ENCODE peak calls at places on chromosomes 2 and 18, in ten cellular contexts. K is fibroblast of lung, L is H1, T is astrocyte, U is HCT116, F is HepG2, G is hepatocyte, H is PC-9, N is K562, O is GM23338. I is an unnamed sample.

GRCh38 chr2:137870682-137871081 is 93.6 kb upstream of the HNMT start:
- DNase-seq in H (no peak), N (no peak), L (no peak), F (no peak), G (no peak), O (no peak), T (no peak), U (no peak), K (no peak), I (no peak)

GRCh38 chr2:181615086-181615635 is 41.7 kb downstream of the CERKL start:
- DNase-seq in U (no peak), T (no peak), N (no peak), G (no peak), K (no peak), H (no peak), F (no peak), L (no peak), O (no peak), I (peak)

GRCh38 chr2:33205693-33206434 is 259.1 kb downstream of the LTBP1 start:
- DNase-seq in L (no peak), O (no peak), F (no peak), N (no peak), H (no peak), T (no peak), K (no peak), U (no peak), G (no peak), I (no peak)

GRCh38 chr2:180622122-180622918 is 358.1 kb upstream of the UBE2E3 start:
- DNase-seq in O (no peak), T (peak), H (no peak), G (no peak), F (no peak), L (no peak), N (no peak), K (peak), U (no peak), I (no peak)

GRCh38 chr2:7044253-7045250 is 127.3 kb downstream of the RNF144A start:
- DNase-seq in K (peak), G (peak), U (peak), T (peak), H (peak), N (peak), F (peak), O (peak), L (peak), I (peak)

GRCh38 chr18:22346968-22347611 is 70.6 kb downstream of the CTAGE1 start:
- DNase-seq in N (no peak), T (peak), L (no peak), F (peak), U (no peak), K (peak), O (peak), G (peak), H (peak), I (no peak)

GRCh38 chr2:26934985-26935384 is 35.5 kb upstream of the MAPRE3 start:
- DNase-seq in U (no peak), G (no peak), L (no peak), T (no peak), N (no peak), K (no peak), H (no peak), O (no peak), F (no peak), I (no peak)

GRCh38 chr2:31141513-31141912 is 3.3 kb upstream of the GALNT14 start:
- DNase-seq in K (no peak), O (no peak), F (no peak), H (no peak), N (no peak), L (no peak), G (no peak), U (no peak), T (no peak), I (no peak)

GRCh38 chr2:14944562-14945346 is 312.2 kb downstream of the LRATD1 start:
- DNase-seq in L (peak), O (peak), N (no peak), T (peak), K (peak), U (peak), G (peak), H (no peak), F (peak), I (peak)

GRCh38 chr2:55063713-55064323 is 13.6 kb upstream of the RTN4 start:
- DNase-seq in N (no peak), H (no peak), G (no peak), U (no peak), L (no peak), O (no peak), F (peak), T (no peak), K (no peak), I (no peak)

GRCh38 chr18:5841518-5841917 is 53.8 kb downstream of the TMEM200C start:
- DNase-seq in G (no peak), K (peak), N (no peak), H (no peak), T (no peak), U (no peak), F (no peak), L (no peak), O (no peak), I (no peak)

GRCh38 chr2:101737478-101738240 is 40.2 kb downstream of the MAP4K4 start:
- DNase-seq in N (no peak), K (peak), O (no peak), U (no peak), T (peak), H (no peak), G (peak), F (no peak), L (no peak), I (no peak)

GRCh38 chr2:30717081-30717650 is 90.1 kb downstream of the CAPN13 start:
- DNase-seq in K (no peak), T (no peak), O (no peak), G (no peak), H (no peak), L (no peak), F (no peak), U (no peak), N (no peak), I (no peak)

GRCh38 chr18:31513189-31513907 is 15.4 kb downstream of the DSG2 start:
- DNase-seq in O (no peak), K (peak), F (peak), H (peak), T (peak), U (no peak), L (no peak), N (no peak), G (peak), I (no peak)

GRCh38 chr2:203782262-203782976 is 76.0 kb downstream of the CD28 start:
- DNase-seq in F (peak), K (peak), H (peak), U (peak), L (peak), G (peak), T (peak), N (peak), O (peak), I (peak)

GRCh38 chr18:31040982-31041345 is 1.6 kb downstream of the DSC3 start:
- DNase-seq in H (no peak), F (no peak), G (peak), L (no peak), T (no peak), O (peak), K (peak), U (no peak), N (no peak), I (no peak)

GRCh38 chr2:168565112-168565511 is 109.0 kb downstream of the CERS6 start:
- DNase-seq in T (peak), H (no peak), K (peak), G (peak), U (no peak), L (no peak), F (no peak), N (no peak), O (no peak), I (no peak)

GRCh38 chr2:71930073-71930681 is 217.5 kb downstream of the CYP26B1 start:
- DNase-seq in H (no peak), N (no peak), L (no peak), F (no peak), K (no peak), U (no peak), O (no peak), T (no peak), G (peak), I (peak)

GRCh38 chr2:56133931-56134629 is 49.7 kb upstream of the CCDC85A start:
- DNase-seq in T (no peak), N (peak), F (no peak), L (no peak), G (no peak), H (no peak), O (no peak), U (no peak), K (no peak), I (no peak)

GRCh38 chr2:11355194-11356053 is 11.0 kb upstream of the ROCK2 start:
- DNase-seq in K (no peak), F (no peak), N (no peak), T (no peak), L (no peak), O (no peak), U (no peak), H (no peak), G (no peak), I (no peak)

GRCh38 chr2:143575340-143575739 is 446.1 kb downstream of the ARHGAP15 start:
- DNase-seq in U (peak), H (no peak), F (no peak), N (no peak), L (no peak), G (no peak), O (peak), T (no peak), K (no peak), I (peak)

GRCh38 chr2:196201229-196201998 is 30.0 kb upstream of the STK17B start:
- DNase-seq in K (no peak), H (no peak), F (no peak), O (no peak), T (no peak), G (no peak), N (no peak), L (no peak), U (no peak), I (no peak)

GRCh38 chr2:164657129-164657528 is 35.8 kb upstream of the GRB14 start:
- DNase-seq in L (no peak), O (no peak), N (no peak), T (peak), U (no peak), G (no peak), H (no peak), F (no peak), K (peak), I (no peak)

GRCh38 chr2:141911485-141912066 is 219.2 kb downstream of the LRP1B start:
- DNase-seq in U (peak), T (peak), L (peak), F (peak), G (peak), K (peak), N (no peak), O (peak), H (no peak), I (peak)

GRCh38 chr2:154557906-154558305 is 140.6 kb upstream of the KCNJ3 start:
- DNase-seq in N (no peak), O (no peak), L (no peak), K (no peak), H (no peak), T (no peak), G (no peak), U (no peak), F (no peak), I (no peak)

GRCh38 chr2:43802135-43802534 is 28.3 kb downstream of the DYNC2LI1 start:
- DNase-seq in O (peak), K (no peak), T (no peak), U (no peak), F (peak), N (no peak), L (no peak), G (no peak), H (no peak), I (no peak)

GRCh38 chr2:136751406-136751805 is 13.9 kb upstream of the THSD7B start:
- DNase-seq in O (no peak), K (no peak), L (no peak), T (no peak), N (no peak), F (no peak), U (no peak), H (no peak), G (no peak), I (no peak)

GRCh38 chr18:59382388-59382787 is 23.3 kb upstream of the LMAN1 start:
- DNase-seq in L (no peak), T (no peak), G (no peak), U (no peak), K (no peak), O (no peak), H (no peak), N (no peak), F (no peak), I (no peak)

GRCh38 chr2:148167241-148167766 is 146.4 kb downstream of the MBD5 start:
- DNase-seq in O (no peak), U (no peak), T (peak), K (peak), H (no peak), N (no peak), F (no peak), G (no peak), L (no peak), I (no peak)

GRCh38 chr18:22314406-22314805 is 103.3 kb downstream of the CTAGE1 start:
- DNase-seq in F (no peak), O (no peak), H (no peak), U (no peak), K (peak), L (no peak), N (no peak), G (peak), T (peak), I (no peak)

GRCh38 chr2:1661891-1662605 is 82.3 kb downstream of the PXDN start:
- DNase-seq in H (no peak), L (no peak), O (no peak), N (no peak), K (no peak), F (no peak), T (no peak), U (no peak), G (no peak), I (no peak)

GRCh38 chr2:1538663-1539062 is 125.4 kb downstream of the TPO start:
- DNase-seq in G (peak), F (peak), L (peak), U (peak), O (peak), K (peak), N (no peak), H (no peak), T (no peak), I (peak)

GRCh38 chr2:39780825-39781600 is 2.0 kb upstream of the THUMPD2 start:
- DNase-seq in O (no peak), L (no peak), K (peak), G (no peak), H (no peak), U (no peak), T (no peak), F (peak), N (peak), I (no peak)

GRCh38 chr18:36757081-36757480 is 71.7 kb downstream of the TPGS2 start:
- DNase-seq in H (no peak), F (peak), U (peak), L (no peak), T (peak), G (peak), K (peak), O (peak), N (peak), I (peak)

GRCh38 chr2:5691659-5692529 is at the start of gene SOX11:
- DNase-seq in T (peak), N (no peak), F (no peak), O (peak), G (peak), L (peak), H (no peak), U (no peak), K (peak), I (peak)

GRCh38 chr2:5690231-5690630 is 2.0 kb upstream of the SOX11 start:
- DNase-seq in H (no peak), K (peak), L (no peak), F (no peak), G (no peak), U (no peak), T (peak), N (no peak), O (no peak), I (no peak)

GRCh38 chr2:5689790-5690189 is 2.4 kb upstream of the SOX11 start:
- DNase-seq in U (no peak), F (no peak), N (no peak), O (no peak), K (no peak), T (no peak), L (no peak), G (no peak), H (no peak), I (no peak)

GRCh38 chr2:5692561-5693287 is 540 bp downstream of the SOX11 start:
- DNase-seq in K (peak), T (peak), O (peak), N (no peak), F (no peak), H (no peak), U (no peak), L (no peak), G (peak), I (peak)

DNA sequence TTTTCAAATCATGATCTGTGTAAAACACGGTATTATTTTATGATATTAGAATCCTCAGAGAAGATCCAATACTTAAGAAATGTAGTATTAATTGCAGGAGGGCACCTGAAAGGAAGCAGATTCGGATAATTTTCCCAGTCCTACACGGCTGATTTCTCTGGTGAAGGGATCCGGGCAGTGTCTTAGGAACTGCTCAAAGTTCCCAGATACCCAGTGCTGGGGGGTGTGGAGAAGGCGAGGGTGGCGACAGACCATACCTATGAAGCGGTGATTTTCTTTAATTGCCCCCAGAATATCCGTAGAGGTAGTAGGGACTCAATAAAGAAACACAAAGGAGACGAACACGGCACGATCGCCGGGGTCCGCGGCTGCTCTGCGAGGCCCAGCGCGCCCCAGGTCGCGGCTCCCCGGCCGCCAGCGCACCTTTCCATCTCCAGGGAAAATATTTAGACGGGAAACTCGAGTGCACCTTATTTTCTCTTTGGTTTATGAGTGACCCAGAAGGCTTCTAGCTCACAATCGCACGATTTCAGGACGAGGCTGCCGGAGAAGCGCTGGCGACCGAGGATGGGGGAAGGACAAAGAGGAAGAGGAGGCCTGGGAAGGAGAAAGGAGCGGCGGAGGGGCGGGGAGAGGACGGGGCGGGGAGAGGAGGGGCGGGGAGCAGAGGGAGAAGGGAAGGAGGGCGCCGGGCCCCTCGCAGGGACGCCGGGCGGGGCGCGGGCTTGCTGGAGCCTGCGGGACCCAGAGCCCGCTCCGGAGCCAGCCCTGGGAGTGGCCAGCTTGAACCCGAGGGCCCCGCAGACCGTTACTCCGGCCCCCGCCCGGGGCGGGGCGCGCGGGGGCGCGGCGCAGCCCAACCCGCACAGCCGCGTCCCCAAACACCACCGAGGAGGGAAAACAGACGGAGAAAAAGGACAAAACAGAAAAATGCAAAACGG is 1.2 kb upstream of the SOX11 start:
- DNase-seq in N (no peak), K (peak), T (peak), H (no peak), F (no peak), O (peak), L (no peak), G (peak), U (no peak), I (peak)
- H3K4me3 ChIP-seq in N (no peak), K (peak), T (peak), H (no peak), F (no peak), O (peak), L (peak), G (peak), U (no peak), I (peak)

GRCh38 chr2:133561045-133561852 is 7.0 kb downstream of the NCKAP5 start:
- DNase-seq in N (no peak), F (peak), T (peak), U (peak), G (peak), L (no peak), O (peak), K (peak), H (no peak), I (peak)
- TF ChIP-seq CTCF in N (peak), F (peak), T (peak), U (peak), G (peak), L (peak), O (peak), K (peak), H (peak), I (peak)

GRCh38 chr2:45167885-45168284 is 158.6 kb upstream of the SIX2 start:
- DNase-seq in K (no peak), G (no peak), F (no peak), T (no peak), L (no peak), N (no peak), U (no peak), O (peak), H (no peak), I (no peak)

GRCh38 chr2:45170191-45170975 is 161.1 kb upstream of the SIX2 start:
- DNase-seq in G (no peak), T (no peak), F (no peak), U (no peak), L (no peak), K (no peak), O (peak), H (no peak), N (no peak), I (no peak)

GRCh38 chr2:45170976-45171514 is 161.8 kb upstream of the SIX2 start:
- DNase-seq in T (no peak), K (no peak), N (no peak), F (no peak), O (peak), U (no peak), H (no peak), G (no peak), L (no peak), I (no peak)

GRCh38 chr2:45169339-45170190 is 160.3 kb upstream of the SIX2 start:
- DNase-seq in T (no peak), U (no peak), H (peak), K (no peak), F (no peak), N (no peak), G (peak), L (no peak), O (peak), I (no peak)

DNA sequence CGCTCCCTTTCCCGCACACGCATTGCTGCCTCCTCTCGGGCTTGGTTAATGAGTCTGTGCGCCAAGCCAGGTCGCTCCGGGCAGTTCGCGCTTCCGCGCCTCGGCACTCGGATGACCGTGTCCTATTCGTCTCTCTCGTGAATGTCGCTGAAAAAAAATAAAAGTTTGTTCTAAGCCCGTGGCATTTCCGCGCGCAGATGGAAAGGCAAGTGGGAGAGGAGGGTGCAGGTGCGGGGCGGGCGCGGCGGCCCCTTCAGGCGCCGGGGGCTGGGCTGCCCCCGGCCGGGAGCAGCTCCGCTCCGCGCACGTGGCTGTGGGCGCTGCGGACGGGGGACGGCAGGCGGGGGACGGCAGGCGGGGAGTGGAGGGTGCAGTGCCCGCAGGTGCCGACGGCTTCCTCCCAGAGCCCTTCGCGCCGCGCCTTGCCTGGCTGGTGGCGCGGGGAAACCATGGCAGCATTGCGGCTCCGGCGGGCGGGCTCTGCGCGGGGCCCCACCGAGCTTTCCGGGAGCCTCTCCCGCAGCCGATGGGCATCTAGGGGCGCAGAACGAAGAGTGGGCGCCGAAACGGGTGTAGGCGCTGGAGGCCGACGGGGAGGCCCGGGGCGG is 159.6 kb upstream of the SIX2 start:
- DNase-seq in H (peak), K (no peak), T (no peak), F (no peak), L (no peak), G (no peak), U (no peak), N (no peak), O (peak), I (no peak)
- TF ChIP-seq EZH2 in H (no peak), K (peak), T (peak), F (no peak), L (peak), G (peak), U (no peak), N (no peak), O (peak), I (peak)

DNA sequence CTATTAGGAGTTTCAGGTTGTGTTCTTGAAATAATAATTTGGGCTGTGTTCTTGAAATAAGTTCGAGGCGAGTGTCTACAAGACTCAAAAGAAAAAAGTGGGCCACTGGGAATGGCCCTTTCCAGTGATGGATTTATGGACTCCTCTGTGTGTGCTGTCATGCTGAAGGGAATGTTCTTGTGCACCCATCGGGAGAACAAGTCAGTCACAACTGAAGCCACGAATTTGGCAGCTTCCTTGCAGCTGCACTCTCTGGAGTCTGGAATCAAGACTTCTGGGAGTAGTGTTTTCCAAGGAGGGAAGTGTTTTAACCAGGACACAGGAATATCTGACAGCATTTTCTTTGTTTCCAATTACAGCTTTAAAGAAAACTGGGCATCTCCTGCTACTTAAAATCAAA is 610 bp downstream of the SLC14A1 start:
- DNase-seq in T (peak), G (no peak), N (no peak), L (no peak), O (no peak), F (no peak), H (no peak), K (peak), U (no peak), I (no peak)
- H3K4me3 ChIP-seq in T (no peak), G (no peak), N (no peak), L (no peak), O (no peak), F (no peak), H (no peak), K (peak), U (no peak), I (no peak)

GRCh38 chr2:132911726-132912724 is 242.0 kb upstream of the LYPD1 start:
- DNase-seq in G (peak), F (no peak), O (peak), K (peak), U (no peak), T (peak), N (no peak), H (no peak), L (no peak), I (peak)
- TF ChIP-seq CTCF in G (peak), F (peak), O (peak), K (no peak), U (no peak), T (no peak), N (no peak), H (no peak), L (peak), I (peak)

I was measured in A673.